ENCODE peak calls at places on chromosomes 16 and 17, in four cellular contexts. U, O, K and Z are unnamed samples.

GRCh38 chr17:42783778-42784138 is 3.3 kb downstream of the WNK4 start:
- DNase-seq in U (no peak), O (no peak), K (no peak), Z (no peak)

GRCh38 chr16:84115919-84116719 is 623 bp downstream of the MBTPS1 start:
- DNase-seq in K (no peak), U (no peak), O (no peak), Z (no peak)

GRCh38 chr16:86211800-86212199 is 298.5 kb upstream of the FOXF1 start:
- DNase-seq in O (no peak), U (no peak), K (no peak), Z (no peak)

GRCh38 chr17:44350733-44351226 is 5.7 kb downstream of the GRN start:
- DNase-seq in O (peak), K (peak), U (peak), Z (peak)

GRCh38 chr17:8185580-8186445 is 4.2 kb downstream of the BORCS6 start:
- DNase-seq in U (no peak), O (peak), K (peak), Z (peak)

GRCh38 chr16:85412911-85413520 is 200.1 kb upstream of the GSE1 start:
- DNase-seq in K (no peak), U (no peak), O (peak), Z (no peak)

GRCh38 chr16:87930456-87930855 is 5.9 kb downstream of the CA5A start:
- DNase-seq in O (no peak), K (peak), U (no peak), Z (peak)

GRCh38 chr16:67538666-67539101 is 10.1 kb downstream of the RIPOR1 start:
- DNase-seq in O (peak), K (no peak), U (no peak), Z (peak)

GRCh38 chr17:14749269-14749668 is 448.4 kb downstream of the HS3ST3B1 start:
- DNase-seq in U (no peak), O (no peak), K (no peak), Z (no peak)

GRCh38 chr16:51550785-51551184 is 399.7 kb upstream of the SALL1 start:
- DNase-seq in K (no peak), O (no peak), U (no peak), Z (no peak)

GRCh38 chr17:47733414-47734288 is 615 bp downstream of the TBX21 start:
- DNase-seq in K (no peak), U (no peak), O (no peak), Z (peak)

GRCh38 chr17:28950752-28951427 is 428 bp downstream of the PHF12 start:
- DNase-seq in K (no peak), O (no peak), U (no peak), Z (no peak)

DNA sequence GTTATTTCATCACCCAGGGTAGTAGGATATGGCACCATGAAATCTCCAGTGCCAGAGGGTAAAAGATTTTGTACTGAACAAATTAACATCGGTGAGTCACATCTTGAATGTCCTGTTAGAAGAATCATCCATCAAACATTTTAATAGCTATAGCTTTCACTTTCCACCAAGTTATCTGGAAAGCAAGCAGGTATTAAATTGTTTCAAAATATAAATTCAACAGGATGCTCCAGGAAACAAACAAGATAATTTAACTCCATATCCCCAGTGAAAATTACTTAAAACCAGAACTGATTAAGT is 2.4 kb downstream of the VEZF1 start:
- DNase-seq in O (no peak), K (no peak), U (no peak), Z (peak)
- TF ChIP-seq NRF1 in O (no peak), K (no peak), U (no peak), Z (no peak)

GRCh38 chr16:57464523-57464922 is 2.0 kb downstream of the POLR2C start:
- DNase-seq in U (no peak), O (no peak), K (no peak), Z (no peak)
- TF ChIP-seq USF2 in U (no peak), O (no peak), K (no peak), Z (no peak)

GRCh38 chr16:58492735-58493134 is 7.2 kb upstream of the NDRG4 start:
- DNase-seq in U (no peak), O (no peak), K (peak), Z (peak)
- TF ChIP-seq NRF1 in U (no peak), O (no peak), K (no peak), Z (no peak)

GRCh38 chr17:72134560-72135399 is 14.0 kb downstream of the SOX9 start:
- DNase-seq in K (no peak), U (no peak), O (no peak), Z (no peak)
- TF ChIP-seq USF2 in K (no peak), U (no peak), O (no peak), Z (no peak)

DNA sequence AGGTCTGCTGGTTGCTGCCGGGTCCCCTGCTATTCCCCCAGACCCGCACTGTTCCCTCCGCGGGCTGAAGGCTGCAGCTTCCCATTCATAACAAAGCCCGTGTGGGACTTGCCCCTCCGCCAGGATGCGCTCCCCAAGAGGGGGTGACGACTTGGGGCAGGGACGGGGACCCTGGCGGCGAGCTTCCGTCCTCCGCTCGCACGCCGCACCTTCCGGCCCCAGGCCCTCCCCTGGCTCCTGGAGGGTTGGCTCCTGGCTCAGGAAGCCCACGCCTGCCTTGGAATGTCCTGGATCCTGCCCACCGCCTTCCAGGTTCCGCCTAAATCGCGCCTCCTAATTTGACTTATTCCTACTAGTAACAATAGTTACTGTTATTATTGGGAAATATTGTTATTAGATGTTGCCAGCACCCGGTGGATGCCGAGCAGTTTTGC is 1.1 kb upstream of the TFAP4 start:
- DNase-seq in O (peak), K (no peak), U (no peak), Z (peak)
- TF ChIP-seq NRF1 in O (no peak), K (no peak), U (no peak), Z (no peak)

GRCh38 chr17:27038676-27039075 is 255.2 kb upstream of the WSB1 start:
- DNase-seq in O (no peak), K (peak), U (no peak), Z (peak)
- TF ChIP-seq USF2 in O (no peak), K (no peak), U (no peak), Z (no peak)

DNA sequence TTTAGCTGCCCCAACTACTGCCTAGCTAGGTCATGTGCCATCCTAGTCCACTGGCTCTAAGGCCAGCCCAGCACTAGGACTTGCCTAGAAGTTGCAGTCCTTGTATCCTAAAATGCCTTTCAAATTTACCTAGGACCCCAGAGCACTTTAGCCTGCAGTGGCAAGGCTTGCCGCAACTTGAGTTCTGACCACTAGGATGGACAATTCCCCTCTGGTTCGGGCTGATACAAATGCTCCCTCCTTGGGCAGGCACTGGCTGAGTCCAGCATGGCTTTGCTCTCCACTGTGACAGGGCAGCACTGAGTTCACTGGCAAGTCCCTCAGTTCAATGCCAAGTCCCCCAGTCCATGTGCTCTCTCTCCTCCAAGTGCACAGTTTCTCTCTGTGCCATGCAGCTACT is 9.9 kb upstream of the TMEM219 start:
- DNase-seq in K (no peak), O (peak), U (no peak), Z (no peak)
- TF ChIP-seq NRF1 in K (no peak), O (no peak), U (no peak), Z (no peak)

DNA sequence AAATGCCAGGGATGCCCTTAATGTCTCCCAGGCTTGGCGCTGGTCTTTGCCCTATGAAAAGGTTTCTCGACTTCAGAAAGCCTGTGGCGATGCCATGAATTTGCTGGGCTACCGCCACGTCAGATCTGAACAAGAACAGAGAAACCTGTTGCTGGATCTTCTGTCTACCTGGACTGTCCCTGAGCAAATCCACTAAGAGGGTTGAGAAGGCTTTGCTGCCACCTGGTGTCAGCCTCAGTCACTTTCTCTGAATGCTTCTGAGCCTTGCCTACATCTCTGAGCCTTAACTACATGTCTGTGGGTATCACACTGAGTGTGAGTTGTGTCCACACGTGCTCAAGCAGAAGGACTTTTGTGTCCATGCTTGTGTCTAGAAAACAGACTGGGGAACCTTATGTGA is 11.4 kb downstream of the CHST4 start:
- DNase-seq in U (peak), K (peak), O (peak), Z (peak)
- TF ChIP-seq USF2 in U (no peak), K (no peak), O (no peak), Z (no peak)

GRCh38 chr16:65285128-65286120 is 163.6 kb upstream of the CDH11 start:
- DNase-seq in K (no peak), O (no peak), U (no peak), Z (no peak)
- TF ChIP-seq NRF1 in K (no peak), O (no peak), U (no peak), Z (no peak)

GRCh38 chr16:10751291-10751697 is 7.7 kb downstream of the NUBP1 start:
- DNase-seq in K (no peak), O (no peak), U (no peak), Z (peak)
- TF ChIP-seq USF2 in K (no peak), O (no peak), U (no peak), Z (no peak)